ENCODE peak calls at places on chromosome 13, in nine cellular contexts. W, D, P, M, O, H, G, R and C are unnamed samples.

GRCh38 chr13:28099396-28100148 is 804 bp downstream of the FLT3 start:
- DNase-seq in O (no peak), R (no peak), W (no peak), G (no peak), H (no peak), D (peak; percentile 4), M (peak; percentile 54), P (no peak), C (no peak)

GRCh38 chr13:33265607-33266006 is 19.9 kb downstream of the STARD13 start:
- DNase-seq in H (no peak), O (no peak), G (no peak), P (no peak), D (no peak), R (no peak), W (no peak), M (no peak), C (no peak)

GRCh38 chr13:107867701-107868661 is 347.4 kb downstream of the LIG4 start:
- DNase-seq in H (peak; percentile 75), W (peak; percentile 36), R (no peak), P (no peak), G (peak; percentile 66), M (peak; percentile 81), O (no peak), D (peak; percentile 32), C (peak; percentile 61)

GRCh38 chr13:58704953-58705352 is 1073.4 kb downstream of the PCDH17 start:
- DNase-seq in W (no peak), P (no peak), R (no peak), G (no peak), O (no peak), D (no peak), H (no peak), M (no peak), C (no peak)

GRCh38 chr13:46516624-46517318 is 36.2 kb upstream of the LRCH1 start:
- DNase-seq in P (no peak), D (no peak), W (no peak), O (no peak), H (peak; percentile 37), M (no peak), R (no peak), G (no peak), C (no peak)

GRCh38 chr13:113506025-113506685 is 15.6 kb upstream of the DCUN1D2 start:
- DNase-seq in P (no peak), H (no peak), R (no peak), G (no peak), W (no peak), O (no peak), M (no peak), D (no peak), C (no peak)

GRCh38 chr13:101648766-101649489 is 196.5 kb downstream of the ITGBL1 start:
- DNase-seq in M (no peak), H (no peak), W (no peak), R (no peak), P (no peak), D (no peak), G (peak; percentile 27), O (no peak), C (no peak)

GRCh38 chr13:20191902-20192469 is 752 bp downstream of the GJB2 start:
- DNase-seq in R (peak; percentile 11), M (peak; percentile 71), P (no peak), W (no peak), O (peak; percentile 55), G (no peak), H (no peak), D (peak; percentile 59), C (peak; percentile 65)

GRCh38 chr13:113406321-113407102 is 42.6 kb upstream of the GRTP1 start:
- DNase-seq in P (no peak), G (no peak), O (no peak), R (no peak), D (no peak), H (no peak), M (peak; percentile 44), W (no peak), C (no peak)

GRCh38 chr13:100954430-100955361 is 280.1 kb upstream of the TMTC4 start:
- DNase-seq in D (no peak), M (no peak), W (peak; percentile 40), R (no peak), G (peak; percentile 14), H (peak; percentile 92), O (peak; percentile 42), P (no peak), C (no peak)

GRCh38 chr13:54934121-54934520 is 1905.5 kb downstream of the OLFM4 start:
- DNase-seq in G (no peak), O (peak; percentile 37), H (no peak), R (no peak), D (no peak), W (no peak), M (peak; percentile 9), P (no peak), C (no peak)

GRCh38 chr13:97112451-97113152 is 109.5 kb upstream of the MBNL2 start:
- DNase-seq in G (peak; percentile 81), O (no peak), W (peak; percentile 44), D (no peak), H (no peak), R (no peak), P (no peak), M (no peak), C (no peak)

GRCh38 chr13:64924401-64924800 is 2305.7 kb downstream of the PCDH9 start:
- DNase-seq in R (no peak), G (no peak), O (no peak), M (no peak), W (no peak), H (no peak), D (no peak), P (no peak), C (no peak)

GRCh38 chr13:110317496-110318195 is 10.6 kb downstream of the COL4A2 start:
- DNase-seq in D (no peak), W (no peak), P (no peak), O (no peak), G (no peak), R (no peak), M (no peak), H (no peak), C (no peak)

GRCh38 chr13:76879211-76879875 is 6.9 kb downstream of the KCTD12 start:
- DNase-seq in G (peak; percentile 93), P (peak; percentile 57), M (no peak), D (no peak), O (peak; percentile 92), W (peak; percentile 85), R (peak; percentile 48), H (no peak), C (peak; percentile 65)

GRCh38 chr13:24281188-24282008 is 28.0 kb upstream of the C1QTNF9 start:
- DNase-seq in D (no peak), O (no peak), M (no peak), G (no peak), R (no peak), W (no peak), H (no peak), P (no peak), C (no peak)

GRCh38 chr13:111853766-111854165 is 213.2 kb upstream of the SOX1 start:
- DNase-seq in G (no peak), M (no peak), P (no peak), W (no peak), R (no peak), D (no peak), O (no peak), H (no peak), C (no peak)